ENCODE peak calls at places on chromosomes 2 and 18, in five cellular contexts. O is ecto neural progenitor cell, H is RPMI7951, L is NCI-H1092, J is adipocyte. V is an unnamed sample.

GRCh38 chr2:8319219-8319618 is 362.6 kb upstream of the ID2 start:
- DNase-seq in O (no peak), H (no peak), L (no peak), J (no peak), V (no peak)

GRCh38 chr2:9099341-9099751 is 95.9 kb upstream of the MBOAT2 start:
- DNase-seq in O (no peak), H (peak; percentile 68), L (no peak), J (peak; percentile 55), V (no peak)

GRCh38 chr2:181753686-181754085 is 73.4 kb upstream of the NEUROD1 start:
- DNase-seq in O (no peak), H (no peak), L (no peak), J (no peak), V (no peak)

GRCh38 chr2:61454383-61454782 is 16.5 kb downstream of the USP34 start:
- DNase-seq in O (no peak), H (no peak), L (no peak), J (no peak), V (no peak)

GRCh38 chr2:137194111-137194510 is 428.8 kb downstream of the THSD7B start:
- DNase-seq in O (no peak), H (no peak), L (no peak), J (no peak), V (no peak)

GRCh38 chr18:70288851-70289328 is at the start of gene SOCS6:
- DNase-seq in O (peak; percentile 84), H (peak; percentile 74), L (peak; percentile 27), J (peak; percentile 83), V (peak; percentile 73)

GRCh38 chr2:69017080-69017479 is 4.1 kb downstream of the ANTXR1 start:
- DNase-seq in O (no peak), H (peak; percentile 58), L (no peak), J (peak; percentile 81), V (peak; percentile 62)

GRCh38 chr2:174325932-174326879 is 8.5 kb upstream of the SP9 start:
- DNase-seq in O (peak; percentile 64), H (no peak), L (no peak), J (peak; percentile 36), V (peak; percentile 54)

GRCh38 chr2:63056309-63057065 is 5.9 kb downstream of the OTX1 start:
- DNase-seq in O (peak; percentile 61), H (no peak), L (no peak), J (peak; percentile 27), V (no peak)

GRCh38 chr2:226274143-226274542 is 525.5 kb downstream of the IRS1 start:
- DNase-seq in O (no peak), H (no peak), L (no peak), J (no peak), V (no peak)